ENCODE peak calls at places on chromosomes 5 and 9, in six cellular contexts. One of them, this sample, is unnamed.

GRCh38 chr5:56512314-56512996 is 279.3 kb upstream of the ANKRD55 start:
- DNase-seq in H1: no peak
- DNase-seq in K562: no peak
- DNase-seq in HepG2: no peak
- DNase-seq in GM12878: no peak
- DNase-seq in GM12891: no peak
- DNase-seq in this sample: no peak

GRCh38 chr9:4297151-4297794 is 2.6 kb downstream of the GLIS3 start:
- DNase-seq in H1: no peak
- DNase-seq in K562: peak
- DNase-seq in GM12891: no peak
- DNase-seq in GM12878: no peak
- DNase-seq in HepG2: peak
- DNase-seq in this sample: peak

GRCh38 chr5:115349001-115349817 is 52.8 kb upstream of the CCDC112 start:
- DNase-seq in GM12878: no peak
- DNase-seq in H1: no peak
- DNase-seq in K562: no peak
- DNase-seq in HepG2: peak
- DNase-seq in GM12891: no peak
- DNase-seq in this sample: no peak

GRCh38 chr5:90386099-90386710 is 23.4 kb downstream of the CETN3 start:
- DNase-seq in H1: no peak
- DNase-seq in K562: peak
- DNase-seq in GM12891: no peak
- DNase-seq in GM12878: no peak
- DNase-seq in HepG2: peak
- DNase-seq in this sample: no peak

GRCh38 chr5:436641-436975 is 6.4 kb upstream of the EXOC3 start:
- DNase-seq in GM12878: no peak
- DNase-seq in HepG2: no peak
- DNase-seq in H1: no peak
- DNase-seq in K562: no peak
- DNase-seq in GM12891: no peak
- DNase-seq in this sample: no peak

GRCh38 chr9:114981095-114981494 is 50.7 kb upstream of the TNFSF8 start:
- DNase-seq in K562: no peak
- DNase-seq in HepG2: no peak
- DNase-seq in GM12878: no peak
- DNase-seq in H1: no peak
- DNase-seq in GM12891: no peak
- DNase-seq in this sample: no peak

GRCh38 chr5:43609752-43610151 is 6.8 kb downstream of the NNT start:
- DNase-seq in H1: no peak
- DNase-seq in GM12878: no peak
- DNase-seq in GM12891: peak
- DNase-seq in K562: peak
- DNase-seq in HepG2: no peak
- DNase-seq in this sample: no peak

GRCh38 chr5:178116406-178116885 is 3.1 kb downstream of the N4BP3 start:
- DNase-seq in H1: no peak
- DNase-seq in HepG2: no peak
- DNase-seq in GM12878: peak
- DNase-seq in K562: peak
- DNase-seq in GM12891: no peak
- DNase-seq in this sample: no peak

GRCh38 chr9:78035369-78035993 is 3.9 kb upstream of the GNAQ start:
- DNase-seq in K562: peak
- DNase-seq in HepG2: peak
- DNase-seq in GM12878: peak
- DNase-seq in H1: no peak
- DNase-seq in GM12891: no peak
- DNase-seq in this sample: peak

GRCh38 chr5:143314664-143315063 is 88.8 kb downstream of the NR3C1 start:
- DNase-seq in H1: no peak
- DNase-seq in K562: no peak
- DNase-seq in HepG2: no peak
- DNase-seq in GM12878: no peak
- DNase-seq in GM12891: no peak
- DNase-seq in this sample: no peak

GRCh38 chr5:143312822-143313221 is 90.7 kb downstream of the NR3C1 start:
- DNase-seq in H1: no peak
- DNase-seq in GM12891: no peak
- DNase-seq in HepG2: no peak
- DNase-seq in K562: no peak
- DNase-seq in GM12878: no peak
- DNase-seq in this sample: no peak

GRCh38 chr5:143315214-143315613 is 88.3 kb downstream of the NR3C1 start:
- DNase-seq in GM12891: no peak
- DNase-seq in H1: no peak
- DNase-seq in HepG2: no peak
- DNase-seq in GM12878: no peak
- DNase-seq in K562: no peak
- DNase-seq in this sample: no peak

GRCh38 chr5:143313298-143313852 is 90.1 kb downstream of the NR3C1 start:
- DNase-seq in GM12891: no peak
- DNase-seq in GM12878: no peak
- DNase-seq in H1: no peak
- DNase-seq in K562: no peak
- DNase-seq in HepG2: no peak
- DNase-seq in this sample: no peak

DNA sequence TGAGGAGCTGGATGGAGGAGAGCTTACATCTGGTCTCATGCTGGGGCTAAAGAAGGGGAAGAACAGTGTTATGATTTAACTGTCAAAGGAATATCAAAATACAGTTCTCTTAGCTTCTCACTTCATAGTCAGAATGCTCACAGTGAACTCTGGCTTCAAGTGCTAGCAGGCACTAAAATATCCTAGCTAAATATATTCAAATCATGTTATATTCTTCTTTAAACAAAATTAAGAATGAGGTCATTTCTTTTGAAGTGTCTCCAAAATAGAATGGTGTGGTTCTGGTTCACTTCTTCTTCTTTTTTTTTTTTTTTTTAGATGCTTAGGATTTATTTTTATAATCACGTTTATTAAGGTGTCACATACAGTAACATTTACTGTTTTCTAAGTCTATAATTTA is 89.4 kb downstream of the NR3C1 start:
- DNase-seq in HepG2: no peak
- DNase-seq in GM12878: no peak
- DNase-seq in K562: no peak
- DNase-seq in GM12891: no peak
- DNase-seq in H1: no peak
- DNase-seq in this sample: no peak
- TF ChIP-seq POLR2AphosphoS5 in HepG2: no peak
- TF ChIP-seq POLR2AphosphoS5 in GM12878: no peak
- TF ChIP-seq POLR2AphosphoS5 in K562: no peak
- TF ChIP-seq POLR2AphosphoS5 in GM12891: no peak
- TF ChIP-seq POLR2AphosphoS5 in H1: no peak
- TF ChIP-seq POLR2AphosphoS5 in this sample: no peak

GRCh38 chr9:136345281-136346156 is 18.0 kb downstream of the DNLZ start:
- DNase-seq in GM12891: no peak
- DNase-seq in HepG2: peak
- DNase-seq in K562: peak
- DNase-seq in GM12878: no peak
- DNase-seq in H1: no peak
- DNase-seq in this sample: no peak
- TF ChIP-seq POLR2A in GM12891: no peak
- TF ChIP-seq POLR2A in HepG2: no peak
- TF ChIP-seq POLR2A in K562: no peak
- TF ChIP-seq POLR2A in GM12878: no peak
- TF ChIP-seq POLR2A in H1: no peak
- TF ChIP-seq POLR2A in this sample: no peak

DNA sequence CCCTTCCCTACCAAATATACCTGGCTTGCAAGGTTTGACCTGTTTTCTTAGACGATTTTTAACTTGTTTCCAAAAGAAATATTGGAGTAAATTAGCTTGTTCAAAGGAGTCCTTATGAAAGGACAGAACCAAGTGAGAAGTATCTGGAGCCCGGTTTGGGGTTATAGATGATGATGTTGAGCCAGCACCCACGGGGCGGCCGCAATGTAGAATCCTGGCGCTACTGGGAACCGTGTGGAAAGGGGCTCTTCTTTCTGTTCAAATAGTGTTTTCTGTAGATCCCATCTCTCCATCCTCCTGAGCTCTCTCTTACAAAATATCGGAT is 517 bp upstream of the EXOSC2 start:
- DNase-seq in GM12878: no peak
- DNase-seq in H1: no peak
- DNase-seq in HepG2: no peak
- DNase-seq in K562: no peak
- DNase-seq in GM12891: no peak
- DNase-seq in this sample: no peak
- TF ChIP-seq TAF1 in GM12878: no peak
- TF ChIP-seq TAF1 in H1: no peak
- TF ChIP-seq TAF1 in HepG2: no peak
- TF ChIP-seq TAF1 in K562: no peak
- TF ChIP-seq TAF1 in GM12891: no peak
- TF ChIP-seq TAF1 in this sample: no peak

DNA sequence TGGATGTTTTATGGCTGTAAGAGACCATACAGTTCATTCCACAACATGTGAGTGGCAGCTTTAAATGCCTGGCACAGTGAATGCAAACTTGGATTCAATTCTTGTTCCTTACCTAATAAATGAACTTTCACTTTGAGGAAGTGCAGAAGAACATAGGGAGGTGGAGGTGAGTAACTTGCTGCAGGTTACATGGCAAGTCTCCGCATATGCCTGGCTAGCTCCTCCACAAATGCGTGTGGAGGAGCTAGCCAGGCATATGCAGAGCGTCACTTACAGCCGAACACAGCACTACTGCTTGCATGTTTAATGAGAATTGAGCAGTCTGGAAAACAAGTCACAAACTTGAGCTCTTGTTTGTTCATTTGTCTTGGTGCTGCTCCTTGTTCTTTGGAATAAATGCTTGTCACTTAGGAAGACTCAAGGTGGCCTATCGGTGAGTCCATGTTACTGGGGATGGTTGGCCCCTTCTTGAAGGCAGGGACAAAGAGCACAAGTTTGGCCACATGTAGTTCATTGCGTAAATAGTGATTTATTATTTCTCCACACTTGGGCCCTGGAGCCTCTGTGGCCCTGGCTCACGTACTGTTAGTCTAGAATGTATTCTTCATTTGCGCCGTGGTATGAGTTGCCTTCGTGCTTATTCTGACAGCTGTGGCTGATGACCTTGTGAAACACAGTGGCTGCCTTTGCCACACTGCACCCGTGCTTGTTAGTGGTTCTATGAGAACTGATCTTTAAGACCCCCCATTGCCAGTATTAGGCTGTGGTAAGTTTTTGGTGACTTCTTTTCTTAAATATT is 3.1 kb downstream of the ISOC1 start:
- DNase-seq in K562: no peak
- DNase-seq in GM12891: no peak
- DNase-seq in HepG2: no peak
- DNase-seq in H1: no peak
- DNase-seq in GM12878: no peak
- DNase-seq in this sample: no peak
- TF ChIP-seq POLR2AphosphoS5 in K562: no peak
- TF ChIP-seq POLR2AphosphoS5 in GM12891: no peak
- TF ChIP-seq POLR2AphosphoS5 in HepG2: no peak
- TF ChIP-seq POLR2AphosphoS5 in H1: no peak
- TF ChIP-seq POLR2AphosphoS5 in GM12878: no peak
- TF ChIP-seq POLR2AphosphoS5 in this sample: no peak

DNA sequence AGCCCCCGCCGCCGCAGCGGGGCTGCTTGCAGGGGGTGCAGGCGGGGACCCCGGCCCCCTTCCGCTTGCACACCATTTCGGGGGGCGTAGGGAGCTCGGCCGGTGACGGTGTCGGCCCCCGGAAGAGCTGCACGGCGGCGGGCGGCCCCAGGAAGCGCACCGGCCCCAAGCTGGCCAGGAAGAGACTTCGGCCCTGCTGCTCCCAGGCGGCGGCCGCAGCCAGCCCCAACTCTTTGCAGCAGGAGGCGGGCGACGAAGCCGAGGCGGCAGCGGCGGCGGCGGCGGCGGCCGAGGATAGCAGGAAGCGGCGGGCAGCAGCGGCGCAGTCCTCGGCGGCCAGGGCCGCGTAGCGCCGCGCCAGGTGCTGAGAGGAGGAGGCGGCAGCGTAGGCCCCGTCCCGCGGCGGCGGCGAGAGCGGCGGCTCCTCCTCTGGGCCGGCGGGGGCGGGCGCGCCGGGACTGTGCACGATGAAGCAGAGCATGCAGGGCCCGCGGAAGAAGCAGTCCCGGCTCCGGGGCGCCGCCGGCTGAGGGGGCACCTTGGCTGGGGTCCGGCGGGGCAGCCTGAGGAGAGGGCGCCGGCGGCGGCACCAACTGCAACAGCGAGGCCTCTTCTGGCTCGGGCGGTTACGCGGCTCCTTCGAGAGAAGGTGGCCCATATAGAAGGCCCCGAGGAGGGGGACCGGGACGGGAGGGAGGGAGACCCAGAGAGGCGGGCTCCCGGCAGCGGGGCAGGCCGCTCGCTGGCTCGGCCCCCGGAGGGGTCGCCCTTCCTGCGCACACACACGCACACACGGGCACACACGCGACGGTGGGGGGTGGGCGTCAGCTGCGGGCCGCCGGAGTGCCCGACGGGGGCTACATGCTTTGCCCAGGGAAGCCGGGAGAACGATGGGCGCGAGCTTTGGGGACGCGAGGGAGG is 604 bp downstream of the FBXL17 start:
- DNase-seq in GM12878: no peak
- DNase-seq in HepG2: peak
- DNase-seq in K562: peak
- DNase-seq in H1: no peak
- DNase-seq in GM12891: peak
- DNase-seq in this sample: peak
- TF ChIP-seq POLR2A in GM12878: peak
- TF ChIP-seq POLR2A in HepG2: no peak
- TF ChIP-seq POLR2A in K562: no peak
- TF ChIP-seq POLR2A in H1: no peak
- TF ChIP-seq POLR2A in GM12891: no peak
- TF ChIP-seq POLR2A in this sample: no peak